ENCODE peak calls at places on chromosomes 5 and 9, in nine cellular contexts. V is MG63; J is stimulated activated naive CD8-positive, alpha-beta T cell treated with anti-CD3 and anti-CD28 coated beads, Interleukin-15, amount 100 ng/mL, for 72 hours; T is HEK293T; M is ecto neural progenitor cell; I is KG1; X is astrocyte of the spinal cord; B is mucosa of gallbladder; A is BJ. R is an unnamed sample.

GRCh38 chr5:75466317-75466716 is 45.1 kb downstream of the CERT1 start:
- DNase-seq in J (no peak), T (no peak), B (no peak), M (no peak), A (no peak), I (no peak), X (no peak), V (no peak), R (no peak)

GRCh38 chr5:131814990-131815389 is 18.2 kb upstream of the FNIP1 start:
- DNase-seq in A (peak), M (no peak), V (peak), T (no peak), I (no peak), J (no peak), B (no peak), X (peak), R (peak)

GRCh38 chr9:120625222-120625621 is 45.3 kb upstream of the CDK5RAP2 start:
- DNase-seq in X (no peak), A (no peak), B (no peak), M (no peak), J (no peak), I (no peak), T (no peak), V (peak), R (no peak)

GRCh38 chr5:72633041-72633445 is 125.8 kb upstream of the ZNF366 start:
- DNase-seq in J (no peak), B (no peak), T (no peak), X (no peak), I (no peak), V (no peak), M (no peak), A (no peak), R (no peak)

GRCh38 chr9:137502008-137502913 is 43.1 kb upstream of the NSMF start:
- DNase-seq in V (no peak), M (no peak), X (no peak), J (no peak), T (peak), I (no peak), B (no peak), A (no peak), R (no peak)

GRCh38 chr5:127757576-127757975 is 54.4 kb downstream of the CCDC192 start:
- DNase-seq in M (no peak), T (peak), I (no peak), J (no peak), V (peak), X (peak), B (peak), A (no peak), R (peak)

GRCh38 chr9:110842169-110842568 is 173.6 kb downstream of the MUSK start:
- DNase-seq in A (no peak), T (no peak), J (no peak), I (no peak), X (peak), M (no peak), B (no peak), V (no peak), R (no peak)

GRCh38 chr5:35617435-35618296 is at the start of gene SPEF2:
- DNase-seq in X (peak), I (peak), A (peak), V (peak), J (peak), M (peak), T (peak), B (peak), R (peak)

GRCh38 chr9:98037362-98037761 is 19.2 kb upstream of the NANS start:
- DNase-seq in T (no peak), M (no peak), X (no peak), I (no peak), V (peak), A (no peak), B (peak), J (no peak), R (no peak)

GRCh38 chr5:13944564-13945195 is at the start of gene DNAH5:
- DNase-seq in J (no peak), B (no peak), X (peak), A (no peak), M (no peak), I (no peak), V (peak), T (no peak), R (peak)

GRCh38 chr5:40826778-40827478 is 8.1 kb downstream of the RPL37 start:
- DNase-seq in A (no peak), X (no peak), V (no peak), I (no peak), T (no peak), J (no peak), M (no peak), B (no peak), R (no peak)

GRCh38 chr9:95080961-95081658 is 236.4 kb downstream of the FANCC start:
- DNase-seq in V (no peak), M (no peak), A (no peak), B (no peak), X (no peak), I (no peak), J (no peak), T (no peak), R (no peak)

GRCh38 chr5:73867344-73868335 is 241.6 kb downstream of the ARHGEF28 start:
- DNase-seq in X (peak), V (no peak), J (no peak), A (peak), T (no peak), I (no peak), B (no peak), M (no peak), R (peak)